ENCODE peak calls at places on chromosome 16, in nine cellular contexts. F is CD4-positive, alpha-beta T cell; O is AG09309; K is activated CD4-positive, alpha-beta memory T cell treated with anti-CD3 and anti-CD28 coated beads, Interleukin-2, amount 10 ng/mL, durations not matched to agents 7 days and 5 days; B is T-helper 1 cell; I is non-pigmented ciliary epithelial cell; X is stimulated activated CD8-positive, alpha-beta memory T cell treated with anti-CD3 and anti-CD28 coated beads, Interleukin-12 subunit alpha, Interleukin-12 subunit beta, amount 100 ng/mL, for 4 hours; W is MCF 10A; J is IMR-90. E is an unnamed sample.

GRCh38 chr16:12999368-12999767 is 98.0 kb downstream of the SHISA9 start:
- DNase-seq in F (no peak), O (no peak), K (no peak), B (no peak), I (no peak), X (no peak), W (no peak), J (no peak), E (no peak)

GRCh38 chr16:889586-889985 is 81.2 kb downstream of the LMF1 start:
- DNase-seq in F (no peak), O (no peak), K (no peak), B (no peak), I (no peak), X (no peak), W (no peak), J (no peak), E (no peak)

GRCh38 chr16:9980981-9981380 is 201.2 kb downstream of the GRIN2A start:
- DNase-seq in F (no peak), O (no peak), K (no peak), B (no peak), I (no peak), X (no peak), W (no peak), J (no peak), E (no peak)

GRCh38 chr16:4265676-4266075 is 7.1 kb downstream of the TFAP4 start:
- DNase-seq in F (no peak), O (no peak), K (no peak), B (no peak), I (no peak), X (no peak), W (no peak), J (no peak), E (no peak)

GRCh38 chr16:87681990-87682570 is 79.8 kb downstream of the JPH3 start:
- DNase-seq in F (no peak), O (peak; percentile 31), K (no peak), B (no peak), I (peak; percentile 36), X (no peak), W (peak; percentile 27), J (peak; percentile 78), E (no peak)

GRCh38 chr16:11291021-11291716 is 10.0 kb upstream of the PRM1 start:
- DNase-seq in F (no peak), O (no peak), K (no peak), B (no peak), I (no peak), X (no peak), W (no peak), J (no peak), E (no peak)

GRCh38 chr16:84489141-84489540 is 15.3 kb downstream of the MEAK7 start:
- DNase-seq in F (no peak), O (no peak), K (no peak), B (no peak), I (no peak), X (no peak), W (no peak), J (no peak), E (no peak)

GRCh38 chr16:73669535-73670274 is 621.8 kb upstream of the ZFHX3 start:
- DNase-seq in F (no peak), O (no peak), K (no peak), B (no peak), I (no peak), X (no peak), W (no peak), J (no peak), E (no peak)

GRCh38 chr16:50925758-50926357 is 184.0 kb downstream of the CYLD start:
- DNase-seq in F (no peak), O (no peak), K (no peak), B (no peak), I (no peak), X (no peak), W (peak; percentile 76), J (no peak), E (no peak)

GRCh38 chr16:28131743-28132393 is 68.4 kb upstream of the GSG1L start:
- DNase-seq in F (no peak), O (no peak), K (no peak), B (no peak), I (no peak), X (no peak), W (no peak), J (no peak), E (no peak)

GRCh38 chr16:50259334-50260205 is 6.8 kb upstream of the ADCY7 start:
- DNase-seq in F (no peak), O (no peak), K (no peak), B (no peak), I (no peak), X (no peak), W (no peak), J (no peak), E (no peak)

GRCh38 chr16:86007524-86007923 is 108.6 kb downstream of the IRF8 start:
- DNase-seq in F (no peak), O (no peak), K (no peak), B (no peak), I (no peak), X (no peak), W (no peak), J (no peak), E (no peak)

GRCh38 chr16:84513111-84514065 is 8.9 kb upstream of the MEAK7 start:
- DNase-seq in F (no peak), O (no peak), K (no peak), B (no peak), I (peak; percentile 86), X (no peak), W (no peak), J (peak; percentile 80), E (no peak)

GRCh38 chr16:85206472-85207356 is 94.4 kb upstream of the CIBAR2 start:
- DNase-seq in F (no peak), O (no peak), K (no peak), B (no peak), I (no peak), X (no peak), W (no peak), J (peak; percentile 48), E (no peak)

GRCh38 chr16:81928975-81929374 is 82.3 kb downstream of the SDR42E1 start:
- DNase-seq in F (no peak), O (no peak), K (peak; percentile 27), B (no peak), I (no peak), X (no peak), W (peak; percentile 72), J (no peak), E (no peak)

GRCh38 chr16:55443434-55443833 is 35.6 kb upstream of the MMP2 start:
- DNase-seq in F (no peak), O (no peak), K (no peak), B (no peak), I (no peak), X (no peak), W (no peak), J (no peak), E (no peak)

GRCh38 chr16:58499615-58500328 is at the start of gene NDRG4:
- DNase-seq in F (no peak), O (peak; percentile 14), K (no peak), B (no peak), I (peak; percentile 55), X (no peak), W (peak; percentile 43), J (peak; percentile 87), E (no peak)

GRCh38 chr16:74673876-74674275 is 7.2 kb upstream of the RFWD3 start:
- DNase-seq in F (no peak), O (no peak), K (no peak), B (no peak), I (no peak), X (no peak), W (no peak), J (no peak), E (no peak)

GRCh38 chr16:75095204-75095621 is 21.4 kb downstream of the LDHD start:
- DNase-seq in F (no peak), O (no peak), K (no peak), B (no peak), I (no peak), X (no peak), W (no peak), J (no peak), E (no peak)

GRCh38 chr16:20740901-20741491 is 622 bp downstream of the THUMPD1 start:
- DNase-seq in F (peak; percentile 89), O (peak; percentile 20), K (peak; percentile 93), B (peak; percentile 89), I (no peak), X (peak; percentile 84), W (peak; percentile 73), J (peak; percentile 74), E (peak; percentile 88)

GRCh38 chr16:30619207-30619606 is 9.0 kb upstream of the ZNF689 start:
- DNase-seq in F (no peak), O (peak; percentile 59), K (no peak), B (no peak), I (no peak), X (no peak), W (peak; percentile 40), J (no peak), E (no peak)

GRCh38 chr16:88969361-88969831 is 7.6 kb downstream of the CBFA2T3 start:
- DNase-seq in F (no peak), O (no peak), K (no peak), B (no peak), I (no peak), X (no peak), W (no peak), J (no peak), E (no peak)

GRCh38 chr16:20897253-20897896 is 2.8 kb downstream of the DCUN1D3 start:
- DNase-seq in F (no peak), O (no peak), K (no peak), B (no peak), I (no peak), X (no peak), W (peak; percentile 74), J (peak; percentile 71), E (no peak)

GRCh38 chr16:27223226-27223610 is 19.9 kb downstream of the KDM8 start:
- DNase-seq in F (no peak), O (no peak), K (no peak), B (no peak), I (no peak), X (no peak), W (no peak), J (no peak), E (no peak)

GRCh38 chr16:50736448-50736847 is 5.4 kb upstream of the CYLD start:
- DNase-seq in F (no peak), O (no peak), K (no peak), B (no peak), I (no peak), X (no peak), W (no peak), J (no peak), E (no peak)

GRCh38 chr16:20242568-20243240 is 84.6 kb downstream of the GP2 start:
- DNase-seq in F (no peak), O (no peak), K (no peak), B (no peak), I (no peak), X (no peak), W (no peak), J (no peak), E (no peak)

GRCh38 chr16:1002399-1003161 is 21.0 kb downstream of the SOX8 start:
- DNase-seq in F (peak; percentile 65), O (peak; percentile 35), K (peak; percentile 68), B (peak; percentile 16), I (peak; percentile 19), X (peak; percentile 73), W (peak; percentile 94), J (peak; percentile 81), E (peak; percentile 81)

GRCh38 chr16:74280448-74280847 is 16.2 kb upstream of the PSMD7 start:
- DNase-seq in F (no peak), O (no peak), K (no peak), B (no peak), I (no peak), X (no peak), W (no peak), J (no peak), E (no peak)

GRCh38 chr16:87391324-87391949 is 699 bp upstream of the MAP1LC3B start:
- DNase-seq in F (no peak), O (no peak), K (no peak), B (no peak), I (no peak), X (no peak), W (peak; percentile 33), J (no peak), E (no peak)

GRCh38 chr16:86272744-86273143 is 237.6 kb upstream of the FOXF1 start:
- DNase-seq in F (no peak), O (no peak), K (no peak), B (no peak), I (no peak), X (no peak), W (no peak), J (no peak), E (no peak)